ENCODE peak calls at places on chromosomes 13 and 19, in four cellular contexts. O is AG10803, W is transverse colon, X is Calu3. Z is an unnamed sample.

GRCh38 chr19:3656073-3656746 is 29.6 kb upstream of the CACTIN start:
- DNase-seq in O (peak; percentile 66), W (no peak), X (no peak), Z (no peak)

GRCh38 chr13:73193541-73193940 is 134.7 kb downstream of the KLF5 start:
- DNase-seq in O (no peak), W (no peak), X (no peak), Z (no peak)

GRCh38 chr19:33396701-33397535 is 23.4 kb downstream of the CEBPG start:
- DNase-seq in O (no peak), W (no peak), X (no peak), Z (peak; percentile 38)

GRCh38 chr13:111537115-111537728 is 216.8 kb downstream of the TEX29 start:
- DNase-seq in O (no peak), W (no peak), X (no peak), Z (peak; percentile 34)

GRCh38 chr19:6185093-6185824 is 49.8 kb downstream of the ACSBG2 start:
- DNase-seq in O (no peak), W (no peak), X (no peak), Z (no peak)

GRCh38 chr13:58858870-58859371 is 1227.4 kb downstream of the PCDH17 start:
- DNase-seq in O (no peak), W (no peak), X (no peak), Z (no peak)

GRCh38 chr19:7618771-7619510 is 10.4 kb downstream of the XAB2 start:
- DNase-seq in O (no peak), W (peak; percentile 76), X (peak; percentile 83), Z (peak; percentile 93)

GRCh38 chr19:55642153-55643002 is 1.1 kb upstream of the ZNF581 start:
- DNase-seq in O (no peak), W (peak; percentile 51), X (peak; percentile 42), Z (peak; percentile 65)

GRCh38 chr19:3982701-3983541 is 2.3 kb downstream of the EEF2 start:
- DNase-seq in O (peak; percentile 58), W (no peak), X (no peak), Z (no peak)

GRCh38 chr13:75364131-75364713 is 117.7 kb downstream of the TBC1D4 start:
- DNase-seq in O (no peak), W (no peak), X (no peak), Z (no peak)

GRCh38 chr13:67299072-67299635 is 69.0 kb upstream of the PCDH9 start:
- DNase-seq in O (peak; percentile 86), W (no peak), X (no peak), Z (no peak)

GRCh38 chr19:5999693-6000092 is 21.8 kb upstream of the RANBP3 start:
- DNase-seq in O (no peak), W (no peak), X (no peak), Z (no peak)

GRCh38 chr19:48487944-48488343 is 18.8 kb downstream of the CYTH2 start:
- DNase-seq in O (peak; percentile 87), W (peak; percentile 83), X (peak; percentile 97), Z (no peak)

GRCh38 chr13:49995535-49996165 is 1.2 kb upstream of the TRIM13 start:
- DNase-seq in O (peak; percentile 21), W (no peak), X (no peak), Z (no peak)

GRCh38 chr13:29693297-29693945 is 97.9 kb upstream of the SLC7A1 start:
- DNase-seq in O (no peak), W (peak; percentile 75), X (peak; percentile 44), Z (peak; percentile 47)

GRCh38 chr13:66896933-66897332 is 333.2 kb downstream of the PCDH9 start:
- DNase-seq in O (no peak), W (no peak), X (no peak), Z (no peak)

GRCh38 chr19:35213678-35214632 is 14.6 kb downstream of the FAM187B start:
- DNase-seq in O (peak; percentile 45), W (peak; percentile 84), X (peak; percentile 86), Z (peak; percentile 56)

GRCh38 chr13:27660511-27660910 is 38.8 kb downstream of the POLR1D start:
- DNase-seq in O (no peak), W (no peak), X (no peak), Z (no peak)

GRCh38 chr13:30053904-30054303 is 203.5 kb upstream of the UBL3 start:
- DNase-seq in O (no peak), W (no peak), X (no peak), Z (no peak)

GRCh38 chr13:23087884-23088283 is 92.9 kb upstream of the SGCG start:
- DNase-seq in O (peak; percentile 6), W (no peak), X (peak; percentile 32), Z (no peak)

GRCh38 chr13:22489771-22490170 is 691.0 kb upstream of the SGCG start:
- DNase-seq in O (no peak), W (no peak), X (no peak), Z (no peak)

GRCh38 chr13:113954046-113954841 is 19.6 kb downstream of the C13orf46 start:
- DNase-seq in O (no peak), W (no peak), X (no peak), Z (peak; percentile 32)

GRCh38 chr13:99528547-99528946 is 27.3 kb downstream of the TM9SF2 start:
- DNase-seq in O (no peak), W (no peak), X (no peak), Z (no peak)

GRCh38 chr13:39930060-39930459 is 274.6 kb downstream of the COG6 start:
- DNase-seq in O (no peak), W (no peak), X (no peak), Z (no peak)

GRCh38 chr19:6811906-6812305 is 39.4 kb downstream of the VAV1 start:
- DNase-seq in O (peak; percentile 55), W (no peak), X (peak; percentile 41), Z (no peak)

GRCh38 chr13:50291611-50292010 is 276.4 kb downstream of the KCNRG start:
- DNase-seq in O (no peak), W (no peak), X (no peak), Z (no peak)

GRCh38 chr13:35164324-35164932 is 222.4 kb downstream of the NBEA start:
- DNase-seq in O (peak; percentile 47), W (no peak), X (no peak), Z (no peak)

GRCh38 chr19:15249560-15249874 is 17.3 kb upstream of the EPHX3 start:
- DNase-seq in O (no peak), W (no peak), X (no peak), Z (no peak)

GRCh38 chr13:101346942-101347728 is 69.2 kb downstream of the NALCN start:
- DNase-seq in O (peak; percentile 61), W (no peak), X (no peak), Z (no peak)

GRCh38 chr19:44512326-44513298 is 12.3 kb upstream of the ZNF180 start:
- DNase-seq in O (peak; percentile 60), W (peak; percentile 14), X (peak; percentile 81), Z (no peak)
- TF ChIP-seq CTCF in O (peak; percentile 60), W (no peak), X (peak; percentile 88), Z (peak; percentile 31)

DNA sequence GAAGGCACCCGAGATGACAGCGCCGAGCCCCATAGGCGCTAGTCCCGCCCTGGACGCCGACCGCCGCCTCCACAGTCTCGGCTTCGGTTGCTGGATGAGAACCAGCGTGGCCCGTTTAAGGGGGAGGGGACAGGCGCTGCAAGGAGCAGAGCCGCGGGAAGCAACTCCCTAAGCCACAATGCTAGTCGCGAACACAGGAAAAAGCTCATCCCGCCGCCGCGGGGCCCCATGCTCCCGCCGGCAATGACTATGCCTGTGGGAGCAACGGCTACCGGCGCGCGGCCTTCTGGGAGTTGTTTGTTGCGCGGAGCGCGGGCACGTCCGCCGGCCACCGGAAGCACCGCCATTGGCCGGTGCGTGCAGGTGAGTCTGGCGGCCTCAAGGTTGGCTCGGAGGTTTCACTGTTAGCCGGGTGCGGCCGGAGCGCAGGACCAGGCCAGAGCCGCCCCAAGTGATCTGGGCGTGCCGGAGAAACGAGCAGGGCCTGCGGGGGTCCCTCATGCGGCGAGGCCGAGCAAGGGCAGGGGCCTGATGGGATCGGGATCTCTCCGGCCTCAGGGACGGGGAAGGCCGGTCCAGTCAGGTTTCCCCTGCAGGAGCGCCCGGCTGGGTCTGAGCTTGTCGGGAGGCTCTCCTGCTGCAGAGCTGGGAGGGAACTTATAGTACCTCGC is at the start of gene ZNF544:
- DNase-seq in O (peak; percentile 70), W (peak; percentile 80), X (peak; percentile 88), Z (peak; percentile 87)
- TF ChIP-seq CTCF in O (peak; percentile 28), W (no peak), X (no peak), Z (no peak)

GRCh38 chr13:94233831-94234230 is 245.7 kb downstream of the DCT start:
- DNase-seq in O (no peak), W (no peak), X (no peak), Z (no peak)
- TF ChIP-seq CTCF in O (no peak), W (no peak), X (no peak), Z (no peak)

GRCh38 chr13:60226507-60226906 is 62.8 kb upstream of the DIAPH3 start:
- DNase-seq in O (peak; percentile 45), W (peak; percentile 13), X (no peak), Z (no peak)
- TF ChIP-seq CTCF in O (peak; percentile 61), W (no peak), X (no peak), Z (no peak)

GRCh38 chr19:40139533-40140287 is 49.0 kb upstream of the ZNF780A start:
- DNase-seq in O (peak; percentile 59), W (no peak), X (peak; percentile 14), Z (no peak)
- TF ChIP-seq CTCF in O (peak; percentile 85), W (peak; percentile 70), X (peak; percentile 74), Z (peak; percentile 66)

GRCh38 chr19:57241181-57241580 is 749 bp downstream of the ZNF805 start:
- DNase-seq in O (peak; percentile 36), W (no peak), X (no peak), Z (no peak)

GRCh38 chr19:57244513-57244912 is 4.1 kb downstream of the ZNF805 start:
- DNase-seq in O (no peak), W (no peak), X (no peak), Z (no peak)

GRCh38 chr19:57242821-57243220 is 2.4 kb downstream of the ZNF805 start:
- DNase-seq in O (no peak), W (no peak), X (no peak), Z (no peak)

GRCh38 chr19:57239982-57240310 is 486 bp upstream of the ZNF805 start:
- DNase-seq in O (no peak), W (no peak), X (no peak), Z (peak; percentile 53)

DNA sequence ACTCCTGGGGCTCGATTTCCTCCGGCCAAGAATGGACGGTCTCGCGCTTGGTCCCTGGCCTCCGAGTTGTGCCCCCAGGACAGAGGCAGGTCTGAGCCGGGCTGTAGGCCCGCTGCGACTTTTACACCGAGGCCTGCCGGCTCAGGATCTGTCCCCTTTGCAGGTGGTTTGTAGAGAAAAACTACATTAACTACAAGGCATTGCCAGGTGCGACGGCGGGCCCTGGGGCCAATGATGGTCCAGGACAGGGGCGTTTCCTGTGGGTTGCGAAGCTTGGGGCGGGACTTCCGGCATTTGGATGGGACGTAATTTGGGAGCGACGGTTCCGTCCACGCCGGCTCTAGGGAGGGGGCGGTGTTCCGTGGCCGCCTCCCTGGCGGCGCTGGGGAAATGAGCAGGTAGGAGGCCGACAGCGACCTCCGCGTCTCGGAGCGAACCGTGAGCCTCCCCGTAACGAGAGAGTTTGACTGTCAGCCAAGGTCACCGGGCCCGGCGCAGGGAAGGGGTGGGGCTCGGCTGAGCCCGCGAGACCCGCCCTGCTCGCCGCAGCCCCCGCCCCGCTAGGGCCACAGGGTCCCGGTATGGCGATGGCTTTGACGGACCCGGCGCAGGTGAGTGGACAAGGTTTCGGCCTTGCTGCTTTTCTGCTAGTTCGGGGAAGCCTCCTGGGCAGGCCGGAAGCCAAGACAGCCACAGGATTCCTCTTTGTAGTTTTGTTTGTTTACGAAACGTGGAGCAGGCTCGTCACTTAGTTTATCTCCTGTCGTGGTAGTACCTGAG is at the start of gene ZNF805:
- DNase-seq in O (peak; percentile 88), W (peak; percentile 97), X (peak; percentile 97), Z (peak; percentile 96)
- TF ChIP-seq CTCF in O (no peak), W (peak; percentile 24), X (no peak), Z (no peak)

GRCh38 chr19:17544418-17544817 is 11.0 kb upstream of the COLGALT1 start:
- DNase-seq in O (no peak), W (no peak), X (no peak), Z (no peak)
- TF ChIP-seq CTCF in O (no peak), W (no peak), X (no peak), Z (no peak)

Z was measured in lower lobe of right lung.